ENCODE peak calls at places on chromosomes 7 and 10, in seven cellular contexts. X, B, H, W, J, K and I are unnamed samples.

GRCh38 chr7:69932034-69932628 is 333.9 kb downstream of the AUTS2 start:
- DNase-seq in X (peak), B (peak), H (peak), J (no peak), W (no peak), K (no peak), I (no peak)

GRCh38 chr7:94395141-94396041 is 696 bp downstream of the COL1A2 start:
- DNase-seq in X (peak), W (peak), B (no peak), K (no peak), J (peak), H (peak), I (no peak)

GRCh38 chr7:77247206-77247850 is 47.7 kb upstream of the FGL2 start:
- DNase-seq in W (peak), H (peak), X (peak), B (peak), J (peak), K (peak), I (no peak)

GRCh38 chr7:71695189-71695588 is 563.2 kb downstream of the GALNT17 start:
- DNase-seq in B (peak), W (no peak), X (no peak), K (no peak), H (no peak), J (no peak), I (no peak)

GRCh38 chr10:33600381-33600780 is 265.9 kb upstream of the NRP1 start:
- DNase-seq in B (no peak), W (peak), J (no peak), H (no peak), K (no peak), X (no peak), I (no peak)

GRCh38 chr7:132472463-132473120 is 103.7 kb downstream of the PLXNA4 start:
- DNase-seq in X (peak), W (no peak), K (no peak), J (no peak), H (no peak), B (peak), I (no peak)

GRCh38 chr7:139730746-139731612 is 46.8 kb downstream of the HIPK2 start:
- DNase-seq in K (no peak), B (no peak), X (no peak), W (peak), J (peak), H (no peak), I (no peak)

GRCh38 chr7:96440328-96440727 is 118.4 kb upstream of the SLC25A13 start:
- DNase-seq in H (no peak), K (no peak), J (no peak), W (no peak), X (no peak), B (no peak), I (no peak)

GRCh38 chr10:118259288-118259906 is 82.7 kb downstream of the FAM204A start:
- DNase-seq in J (no peak), B (peak), X (peak), H (peak), K (no peak), W (peak), I (no peak)

GRCh38 chr7:55486172-55486550 is 86.1 kb downstream of the VOPP1 start:
- DNase-seq in J (no peak), W (no peak), B (no peak), H (no peak), X (no peak), K (no peak), I (no peak)